ENCODE peak calls at places on chromosome 7, in four cellular contexts. K, E, T and O are unnamed samples.

GRCh38 chr7:151448261-151449252 is 8.6 kb upstream of the CRYGN start:
- DNase-seq in K (peak; percentile 73), E (peak; percentile 83), T (no peak), O (no peak)

GRCh38 chr7:36810476-36810875 is 86.2 kb upstream of the AOAH start:
- DNase-seq in T (no peak), K (no peak), E (no peak), O (no peak)

GRCh38 chr7:462173-463103 is 57.2 kb downstream of the PDGFA start:
- DNase-seq in K (no peak), E (no peak), T (no peak), O (no peak)

GRCh38 chr7:3955751-3956696 is 655.0 kb downstream of the SDK1 start:
- DNase-seq in T (no peak), K (no peak), E (no peak), O (no peak)

GRCh38 chr7:44438851-44439250 is 51.6 kb downstream of the NUDCD3 start:
- DNase-seq in E (no peak), K (no peak), T (no peak), O (no peak)

GRCh38 chr7:545470-545869 is 25.8 kb upstream of the PDGFA start:
- DNase-seq in K (no peak), E (no peak), T (no peak), O (no peak)

GRCh38 chr7:241513-241912 is 48.5 kb upstream of the FOXL3 start:
- DNase-seq in T (no peak), K (no peak), E (no peak), O (no peak)

GRCh38 chr7:151148319-151149259 is 18.9 kb downstream of the GBX1 start:
- DNase-seq in K (no peak), E (no peak), T (no peak), O (no peak)

GRCh38 chr7:52500796-52501195 is 534.6 kb upstream of the POM121L12 start:
- DNase-seq in K (no peak), T (no peak), E (no peak), O (no peak)

GRCh38 chr7:33534830-33535229 is 370.5 kb upstream of the BMPER start:
- DNase-seq in T (no peak), K (no peak), E (no peak), O (peak; percentile 85)

GRCh38 chr7:5315761-5316160 is 33.0 kb downstream of the SLC29A4 start:
- DNase-seq in K (no peak), E (no peak), T (no peak), O (no peak)

GRCh38 chr7:76086070-76086469 is 38.2 kb downstream of the MDH2 start:
- DNase-seq in K (no peak), T (no peak), E (no peak), O (no peak)

GRCh38 chr7:155835446-155836215 is 23.4 kb upstream of the SHH start:
- DNase-seq in T (no peak), E (peak; percentile 60), K (no peak), O (no peak)

GRCh38 chr7:41711283-41712064 is 8.6 kb upstream of the INHBA start:
- DNase-seq in K (no peak), T (no peak), E (no peak), O (no peak)

GRCh38 chr7:137625197-137625596 is 221.6 kb downstream of the DGKI start:
- DNase-seq in E (no peak), K (no peak), T (no peak), O (no peak)

GRCh38 chr7:72321081-72321480 is 91.1 kb downstream of the CALN1 start:
- DNase-seq in E (no peak), T (no peak), K (no peak), O (no peak)

GRCh38 chr7:127154958-127155357 is 97.8 kb downstream of the GRM8 start:
- DNase-seq in E (no peak), K (no peak), T (no peak), O (no peak)

GRCh38 chr7:129557686-129558481 is 53.6 kb upstream of the NRF1 start:
- DNase-seq in T (no peak), K (no peak), E (no peak), O (no peak)

GRCh38 chr7:149869867-149870266 is 3.9 kb upstream of the ATP6V0E2 start:
- DNase-seq in K (peak; percentile 39), T (no peak), E (no peak), O (no peak)

GRCh38 chr7:85038466-85038865 is 148.4 kb downstream of the SEMA3D start:
- DNase-seq in K (no peak), T (no peak), E (no peak), O (no peak)

DNA sequence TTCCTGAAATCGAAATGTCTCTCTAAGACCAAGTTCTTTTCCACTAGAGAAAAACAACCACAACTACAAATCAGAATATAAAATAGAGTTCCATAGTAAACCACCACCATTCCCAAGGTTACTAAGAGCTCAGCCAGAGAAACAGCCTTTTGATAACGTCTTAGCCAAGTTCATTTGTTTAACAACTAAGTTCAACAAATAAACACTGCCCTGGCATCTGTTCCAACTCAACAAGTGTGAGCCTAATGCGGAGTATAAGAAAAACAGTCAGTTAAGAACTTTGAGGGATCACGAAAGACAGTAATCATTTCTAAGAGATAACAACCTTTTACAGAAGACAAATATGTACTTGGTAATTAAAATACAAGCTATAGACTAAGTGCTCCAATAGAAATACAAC is 77.3 kb downstream of the CALD1 start:
- DNase-seq in K (no peak), T (no peak), E (no peak), O (no peak)
- H3K27ac ChIP-seq in K (no peak overlapping the region), T (no peak overlapping the region), E (peak overlapping the region; percentile 71), O (no peak overlapping the region)

GRCh38 chr7:13848576-13849527 is 140.6 kb downstream of the ETV1 start:
- DNase-seq in E (no peak), K (no peak), T (no peak), O (no peak)

GRCh38 chr7:13851756-13852155 is 137.7 kb downstream of the ETV1 start:
- DNase-seq in T (no peak), E (no peak), K (no peak), O (no peak)

GRCh38 chr7:13850185-13850752 is 139.2 kb downstream of the ETV1 start:
- DNase-seq in T (peak; percentile 90), E (no peak), K (peak; percentile 38), O (peak; percentile 99)

GRCh38 chr7:13849528-13849892 is 140.0 kb downstream of the ETV1 start:
- DNase-seq in E (no peak), T (no peak), K (no peak), O (no peak)

GRCh38 chr7:13852281-13852968 is 137.0 kb downstream of the ETV1 start:
- DNase-seq in K (no peak), T (no peak), E (no peak), O (no peak)
- H3K9me3 ChIP-seq in K (no peaks in the 10 kb centered on the region), T (no peaks in the 10 kb centered on the region), E (no peaks in the 10 kb centered on the region), O (no peaks in the 10 kb centered on the region)

GRCh38 chr7:55975944-55976633 is 11.7 kb downstream of the NIPSNAP2 start:
- DNase-seq in K (no peak), T (no peak), E (no peak), O (no peak)
- H3K27ac ChIP-seq in K (no peak overlapping the region), T (no peak overlapping the region), E (no peak overlapping the region), O (no peak overlapping the region)

GRCh38 chr7:25122373-25122772 is 2.7 kb downstream of the CYCS start:
- DNase-seq in E (no peak), T (no peak), K (no peak), O (no peak)
- H3K9me3 ChIP-seq in E (no peaks in the 10 kb centered on the region), T (no peaks in the 10 kb centered on the region), K (no peaks in the 10 kb centered on the region), O (no peaks in the 10 kb centered on the region)

DNA sequence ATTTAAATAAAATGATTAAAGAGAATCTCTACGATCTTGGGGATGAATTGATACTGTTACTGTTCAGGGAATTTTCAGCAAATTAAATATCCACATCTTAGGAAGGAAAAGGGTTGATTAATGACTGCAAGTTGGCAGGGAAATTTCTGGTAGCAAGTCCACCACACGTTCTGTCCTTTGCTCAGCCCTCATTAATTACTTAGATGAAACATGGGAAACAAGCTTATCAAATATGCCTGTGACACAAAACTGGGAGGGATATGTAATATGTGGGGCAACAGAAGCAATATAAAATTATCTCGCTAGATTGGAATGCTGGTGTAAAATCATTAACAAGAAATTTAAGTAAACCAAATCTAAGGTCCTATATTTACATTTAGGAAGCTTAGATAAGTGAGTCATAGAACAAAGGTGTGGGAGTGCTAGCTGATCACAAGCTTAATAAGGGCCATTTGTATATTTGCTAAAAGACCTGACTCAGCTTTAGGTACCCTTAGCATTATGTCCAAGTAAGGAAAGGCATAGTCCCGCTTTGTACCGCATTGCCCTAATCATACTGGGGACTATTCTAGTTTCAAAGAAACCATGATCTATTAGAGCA is 23.5 kb downstream of the TRPV5 start:
- DNase-seq in T (no peak), E (no peak), K (no peak), O (no peak)
- H3K27ac ChIP-seq in T (no peak overlapping the region), E (no peak overlapping the region), K (no peak overlapping the region), O (no peak overlapping the region)

DNA sequence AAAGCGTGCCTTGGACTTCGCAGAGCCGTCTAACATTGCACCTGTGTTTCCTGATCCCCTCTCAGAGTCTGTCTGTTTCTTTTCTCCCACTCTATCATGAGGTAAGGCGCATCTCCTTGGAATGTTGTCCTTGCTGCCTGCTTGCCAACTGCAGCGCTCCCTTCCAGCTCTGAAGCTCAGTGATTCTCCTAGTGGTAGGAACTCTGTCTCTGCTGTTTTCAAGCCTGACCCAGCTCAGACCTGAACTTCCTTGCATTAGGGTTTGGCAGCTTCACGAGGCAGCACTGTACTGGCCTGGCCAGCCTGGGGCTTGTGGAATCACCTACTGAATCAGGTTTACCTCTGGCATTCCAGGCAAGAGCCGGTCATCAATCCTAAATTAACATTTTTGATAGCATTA is 123.9 kb downstream of the CREB5 start:
- DNase-seq in E (no peak), K (no peak), T (no peak), O (no peak)
- H3K9me3 ChIP-seq in E (no peaks in the 10 kb centered on the region), K (no peaks in the 10 kb centered on the region), T (no peaks in the 10 kb centered on the region), O (no peaks in the 10 kb centered on the region)

DNA sequence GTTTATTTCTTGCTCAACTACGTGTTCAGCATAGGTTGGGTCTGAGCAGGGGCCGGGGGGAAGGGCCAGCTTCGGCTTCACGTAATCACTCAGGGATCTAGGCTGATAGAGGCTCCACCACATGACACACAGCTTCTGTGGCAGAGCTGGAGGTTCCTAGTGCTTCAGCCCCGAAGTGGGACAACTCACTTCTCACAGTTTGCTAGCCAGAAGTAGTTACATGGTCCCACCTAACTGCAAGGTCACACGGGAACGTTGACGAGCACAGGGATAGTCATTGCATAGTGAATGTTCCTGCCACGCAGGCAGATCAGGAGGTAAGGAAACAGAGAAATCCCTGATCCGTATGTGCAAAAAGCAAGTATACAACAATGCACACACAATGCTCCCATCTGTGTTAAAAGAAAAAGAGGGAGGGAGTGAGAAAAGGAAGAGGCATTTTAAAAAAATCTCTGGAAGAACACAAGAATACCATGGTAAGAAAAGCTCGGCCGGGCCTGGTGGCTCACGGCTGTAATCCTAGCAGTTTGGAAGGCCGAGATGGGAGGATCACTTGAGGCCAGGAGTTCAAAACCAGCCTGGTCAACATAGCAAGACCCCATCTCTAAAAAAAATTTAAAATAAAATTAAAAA is 16.9 kb downstream of the SMURF1 start:
- DNase-seq in E (peak; percentile 72), T (no peak), K (no peak), O (no peak)
- H3K27ac ChIP-seq in E (peak overlapping the region; percentile 64), T (peak overlapping the region; percentile 74), K (no peak overlapping the region), O (no peak overlapping the region)